ENCODE peak calls at places on chromosomes 5 and 9, in four cellular contexts. One of them, this sample, is unnamed.
A peak's percentile ranks its signal among the peaks of the same experiment; 100 is the strongest.

GRCh38 chr5:74196233-74196632 is 444.3 kb downstream of the ENC1 start:
- DNase-seq in gastrocnemius medialis: no peak
- DNase-seq in stomach: no peak
- DNase-seq in body of pancreas: no peak
- DNase-seq in this sample: no peak

GRCh38 chr9:13786131-13786530 is 506.6 kb upstream of the MPDZ start:
- DNase-seq in gastrocnemius medialis: no peak
- DNase-seq in stomach: no peak
- DNase-seq in body of pancreas: peak; percentile 34
- DNase-seq in this sample: peak; percentile 87

GRCh38 chr9:96449522-96449843 is 486 bp upstream of the HABP4 start:
- DNase-seq in gastrocnemius medialis: no peak
- DNase-seq in stomach: no peak
- DNase-seq in body of pancreas: no peak
- DNase-seq in this sample: no peak

GRCh38 chr9:132602207-132602606 is 19.8 kb downstream of the BARHL1 start:
- DNase-seq in gastrocnemius medialis: no peak
- DNase-seq in stomach: no peak
- DNase-seq in body of pancreas: no peak
- DNase-seq in this sample: no peak

GRCh38 chr9:86407022-86407421 is 52.8 kb upstream of the TUT7 start:
- DNase-seq in gastrocnemius medialis: no peak
- DNase-seq in stomach: peak; percentile 79
- DNase-seq in body of pancreas: peak; percentile 94
- DNase-seq in this sample: no peak

GRCh38 chr5:40106847-40107246 is 572.9 kb upstream of the PTGER4 start:
- DNase-seq in gastrocnemius medialis: no peak
- DNase-seq in stomach: no peak
- DNase-seq in body of pancreas: no peak
- DNase-seq in this sample: no peak

GRCh38 chr5:158236511-158237335 is 377.8 kb upstream of the CLINT1 start:
- DNase-seq in gastrocnemius medialis: no peak
- DNase-seq in stomach: no peak
- DNase-seq in body of pancreas: no peak
- DNase-seq in this sample: peak; percentile 74

GRCh38 chr9:87213948-87214347 is 266.6 kb upstream of the GAS1 start:
- DNase-seq in gastrocnemius medialis: no peak
- DNase-seq in stomach: no peak
- DNase-seq in body of pancreas: no peak
- DNase-seq in this sample: peak; percentile 87

GRCh38 chr9:18362901-18363685 is 110.9 kb upstream of the ADAMTSL1 start:
- DNase-seq in gastrocnemius medialis: no peak
- DNase-seq in stomach: no peak
- DNase-seq in body of pancreas: no peak
- DNase-seq in this sample: no peak

GRCh38 chr5:159184858-159185381 is 24.4 kb downstream of the RNF145 start:
- DNase-seq in gastrocnemius medialis: no peak
- DNase-seq in stomach: no peak
- DNase-seq in body of pancreas: no peak
- DNase-seq in this sample: no peak

GRCh38 chr5:168740821-168741213 is 161.6 kb upstream of the PANK3 start:
- DNase-seq in gastrocnemius medialis: no peak
- DNase-seq in stomach: no peak
- DNase-seq in body of pancreas: no peak
- DNase-seq in this sample: no peak

GRCh38 chr5:159990506-159990905 is 18.4 kb upstream of the TTC1 start:
- DNase-seq in gastrocnemius medialis: no peak
- DNase-seq in stomach: no peak
- DNase-seq in body of pancreas: no peak
- DNase-seq in this sample: no peak

GRCh38 chr5:40688127-40688756 is 8.5 kb downstream of the PTGER4 start:
- DNase-seq in gastrocnemius medialis: peak; percentile 71
- DNase-seq in stomach: peak; percentile 87
- DNase-seq in body of pancreas: peak; percentile 88
- DNase-seq in this sample: peak; percentile 95

GRCh38 chr9:122133263-122133983 is 26.2 kb downstream of the NDUFA8 start:
- DNase-seq in gastrocnemius medialis: no peak
- DNase-seq in stomach: no peak
- DNase-seq in body of pancreas: no peak
- DNase-seq in this sample: no peak

GRCh38 chr5:42912184-42912766 is 100.6 kb upstream of the SELENOP start:
- DNase-seq in gastrocnemius medialis: no peak
- DNase-seq in stomach: no peak
- DNase-seq in body of pancreas: no peak
- DNase-seq in this sample: no peak

GRCh38 chr5:64958757-64959391 is 190.1 kb downstream of the CWC27 start:
- DNase-seq in gastrocnemius medialis: no peak
- DNase-seq in stomach: no peak
- DNase-seq in body of pancreas: no peak
- DNase-seq in this sample: no peak

GRCh38 chr5:170426786-170427185 is 37.6 kb upstream of the KCNMB1 start:
- DNase-seq in gastrocnemius medialis: no peak
- DNase-seq in stomach: no peak
- DNase-seq in body of pancreas: no peak
- DNase-seq in this sample: no peak

GRCh38 chr5:36251218-36251617 is 9.5 kb upstream of the NADK2 start:
- DNase-seq in gastrocnemius medialis: no peak
- DNase-seq in stomach: no peak
- DNase-seq in body of pancreas: no peak
- DNase-seq in this sample: no peak

GRCh38 chr5:141040093-141040762 is 10.9 kb upstream of the PCDHB1 start:
- DNase-seq in gastrocnemius medialis: no peak
- DNase-seq in stomach: no peak
- DNase-seq in body of pancreas: peak; percentile 69
- DNase-seq in this sample: no peak

GRCh38 chr9:122204491-122204890 is 24.3 kb downstream of the LHX6 start:
- DNase-seq in gastrocnemius medialis: no peak
- DNase-seq in stomach: no peak
- DNase-seq in body of pancreas: no peak
- DNase-seq in this sample: no peak

GRCh38 chr9:137313956-137314560 is 12.0 kb upstream of the NRARP start:
- DNase-seq in gastrocnemius medialis: no peak
- DNase-seq in stomach: peak; percentile 22
- DNase-seq in body of pancreas: peak; percentile 4
- DNase-seq in this sample: no peak

GRCh38 chr5:34487202-34487879 is 168.8 kb upstream of the RAI14 start:
- DNase-seq in gastrocnemius medialis: no peak
- DNase-seq in stomach: peak; percentile 64
- DNase-seq in body of pancreas: peak; percentile 77
- DNase-seq in this sample: no peak

GRCh38 chr5:142826741-142827492 is 56.7 kb downstream of the ARHGAP26 start:
- DNase-seq in gastrocnemius medialis: no peak
- DNase-seq in stomach: peak; percentile 69
- DNase-seq in body of pancreas: peak; percentile 47
- DNase-seq in this sample: no peak

GRCh38 chr5:38715671-38716070 is 130.1 kb upstream of the OSMR start:
- DNase-seq in gastrocnemius medialis: no peak
- DNase-seq in stomach: no peak
- DNase-seq in body of pancreas: no peak
- DNase-seq in this sample: no peak

GRCh38 chr9:110161940-110162339 is 46.0 kb downstream of the C9orf152 start:
- DNase-seq in gastrocnemius medialis: no peak
- DNase-seq in stomach: no peak
- DNase-seq in body of pancreas: no peak
- DNase-seq in this sample: no peak

GRCh38 chr9:136565075-136565721 is 19.4 kb upstream of the NOTCH1 start:
- DNase-seq in gastrocnemius medialis: no peak
- DNase-seq in stomach: no peak
- DNase-seq in body of pancreas: no peak
- DNase-seq in this sample: no peak

GRCh38 chr9:18208166-18209059 is 265.5 kb upstream of the ADAMTSL1 start:
- DNase-seq in gastrocnemius medialis: no peak
- DNase-seq in stomach: peak; percentile 73
- DNase-seq in body of pancreas: peak; percentile 70
- DNase-seq in this sample: no peak

GRCh38 chr9:14308751-14309140 is 5.2 kb downstream of the NFIB start:
- DNase-seq in gastrocnemius medialis: no peak
- DNase-seq in stomach: no peak
- DNase-seq in body of pancreas: no peak
- DNase-seq in this sample: no peak

GRCh38 chr9:88954073-88954472 is 37.2 kb upstream of the S1PR3 start:
- DNase-seq in gastrocnemius medialis: no peak
- DNase-seq in stomach: no peak
- DNase-seq in body of pancreas: no peak
- DNase-seq in this sample: no peak

GRCh38 chr9:237858-238345 is 23.2 kb downstream of the DOCK8 start:
- DNase-seq in gastrocnemius medialis: no peak
- DNase-seq in stomach: no peak
- DNase-seq in body of pancreas: no peak
- DNase-seq in this sample: no peak

GRCh38 chr5:64347308-64347707 is 158.5 kb upstream of the RGS7BP start:
- DNase-seq in gastrocnemius medialis: no peak
- DNase-seq in stomach: no peak
- DNase-seq in body of pancreas: no peak
- DNase-seq in this sample: no peak

GRCh38 chr9:70117835-70118319 is 74.2 kb downstream of the MAMDC2 start:
- DNase-seq in gastrocnemius medialis: no peak
- DNase-seq in stomach: no peak
- DNase-seq in body of pancreas: no peak
- DNase-seq in this sample: no peak

GRCh38 chr9:6777218-6777902 is 19.6 kb downstream of the KDM4C start:
- DNase-seq in gastrocnemius medialis: no peak
- DNase-seq in stomach: no peak
- DNase-seq in body of pancreas: no peak
- DNase-seq in this sample: no peak

GRCh38 chr9:130288393-130288792 is 22.8 kb downstream of the HMCN2 start:
- DNase-seq in gastrocnemius medialis: no peak
- DNase-seq in stomach: no peak
- DNase-seq in body of pancreas: no peak
- DNase-seq in this sample: no peak

GRCh38 chr5:141634162-141634561 is 2.5 kb downstream of the HDAC3 start:
- DNase-seq in gastrocnemius medialis: no peak
- DNase-seq in stomach: no peak
- DNase-seq in body of pancreas: no peak
- DNase-seq in this sample: peak; percentile 21

GRCh38 chr5:116478461-116478860 is 96.2 kb downstream of the SEMA6A start:
- DNase-seq in gastrocnemius medialis: no peak
- DNase-seq in stomach: no peak
- DNase-seq in body of pancreas: no peak
- DNase-seq in this sample: no peak

GRCh38 chr5:157283434-157283833 is 17.5 kb downstream of the CYFIP2 start:
- DNase-seq in gastrocnemius medialis: no peak
- DNase-seq in stomach: no peak
- DNase-seq in body of pancreas: no peak
- DNase-seq in this sample: no peak

GRCh38 chr5:134438641-134439621 is 27.2 kb upstream of the CDKN2AIPNL start:
- DNase-seq in gastrocnemius medialis: peak; percentile 96
- DNase-seq in stomach: peak; percentile 38
- DNase-seq in body of pancreas: peak; percentile 80
- DNase-seq in this sample: peak; percentile 95

GRCh38 chr5:77775773-77776605 is at the start of gene TBCA:
- DNase-seq in gastrocnemius medialis: peak; percentile 63
- DNase-seq in stomach: peak; percentile 88
- DNase-seq in body of pancreas: peak; percentile 86
- DNase-seq in this sample: peak; percentile 93
- TF ChIP-seq POLR2A in gastrocnemius medialis: peak; percentile 95
- TF ChIP-seq POLR2A in stomach: no peak
- TF ChIP-seq POLR2A in body of pancreas: peak; percentile 84
- TF ChIP-seq POLR2A in this sample: peak; percentile 65

DNA sequence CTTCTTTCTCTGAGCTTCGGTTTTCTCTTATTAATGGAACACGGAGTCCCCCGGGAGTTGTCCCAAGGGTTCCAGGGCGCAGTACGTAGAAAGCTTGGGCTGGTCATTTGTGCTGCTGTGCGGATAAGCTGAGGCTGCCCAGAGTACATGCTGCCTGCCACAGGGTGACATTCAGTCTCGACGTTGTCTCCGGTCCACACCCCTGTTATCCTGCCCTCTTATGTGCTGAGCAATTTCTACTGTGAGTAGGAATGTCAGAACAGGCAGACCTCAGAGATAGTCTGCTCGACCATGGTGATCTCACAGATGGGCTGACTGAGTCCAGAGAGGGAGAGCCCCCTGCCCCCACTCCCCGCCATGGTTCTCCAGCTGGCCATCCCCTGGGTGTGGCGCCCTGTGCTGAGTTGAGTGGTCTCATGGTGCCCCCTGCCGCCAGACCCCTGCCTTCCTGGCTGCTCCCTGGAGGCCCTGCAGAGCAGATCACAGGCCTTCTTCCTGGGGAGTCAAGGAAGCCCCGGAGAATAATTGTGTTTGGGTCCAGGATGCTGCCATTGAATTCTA is 124.0 kb downstream of the RGS3 start:
- DNase-seq in gastrocnemius medialis: no peak
- DNase-seq in stomach: no peak
- DNase-seq in body of pancreas: no peak
- DNase-seq in this sample: no peak
- TF ChIP-seq CTCF in gastrocnemius medialis: peak; percentile 63
- TF ChIP-seq CTCF in stomach: peak; percentile 44
- TF ChIP-seq CTCF in body of pancreas: no peak
- TF ChIP-seq CTCF in this sample: peak; percentile 40

GRCh38 chr9:127693697-127694096 is 13.1 kb upstream of the CFAP157 start:
- DNase-seq in gastrocnemius medialis: no peak
- DNase-seq in stomach: no peak
- DNase-seq in body of pancreas: no peak
- DNase-seq in this sample: no peak
- TF ChIP-seq POLR2A in gastrocnemius medialis: no peak
- TF ChIP-seq POLR2A in stomach: no peak
- TF ChIP-seq POLR2A in body of pancreas: no peak
- TF ChIP-seq POLR2A in this sample: no peak

DNA sequence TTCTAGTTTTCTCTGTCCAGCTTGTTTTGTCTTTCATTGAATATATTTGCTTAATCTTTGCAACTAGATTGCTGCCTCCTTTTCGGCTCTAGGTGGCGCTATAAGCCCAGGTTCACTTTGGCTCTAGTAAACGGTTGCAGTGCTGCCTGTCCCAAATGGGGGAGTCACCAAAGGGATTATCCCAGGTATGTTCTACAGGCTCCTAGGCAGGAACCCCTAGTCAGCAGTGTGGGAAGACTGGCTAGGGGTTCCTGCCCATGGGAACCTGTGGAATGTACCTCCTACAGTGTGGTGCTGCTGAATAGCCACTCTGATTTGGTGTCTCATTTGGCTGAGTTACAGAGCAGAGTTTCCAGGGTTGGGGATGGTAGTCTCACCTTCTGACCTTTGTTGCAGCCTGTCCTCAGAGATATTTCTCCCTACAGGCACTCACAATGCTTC is 85.2 kb downstream of the ARSB start:
- DNase-seq in gastrocnemius medialis: no peak
- DNase-seq in stomach: peak; percentile 73
- DNase-seq in body of pancreas: peak; percentile 70
- DNase-seq in this sample: no peak
- TF ChIP-seq CTCF in gastrocnemius medialis: peak; percentile 67
- TF ChIP-seq CTCF in stomach: peak; percentile 60
- TF ChIP-seq CTCF in body of pancreas: peak; percentile 64
- TF ChIP-seq CTCF in this sample: peak; percentile 21

GRCh38 chr9:99073985-99074901 is 30.7 kb upstream of the TGFBR1 start:
- DNase-seq in gastrocnemius medialis: no peak
- DNase-seq in stomach: no peak
- DNase-seq in body of pancreas: no peak
- DNase-seq in this sample: no peak
- TF ChIP-seq POLR2A in gastrocnemius medialis: no peak
- TF ChIP-seq POLR2A in stomach: no peak
- TF ChIP-seq POLR2A in body of pancreas: no peak
- TF ChIP-seq POLR2A in this sample: no peak